ENCODE peak calls at places on chromosomes 13 and 19, in seven cellular contexts. Q is GM23248; N is dorsolateral prefrontal cortex; P is small intestine; J is CD8-positive, alpha-beta T cell; G is colonic mucosa; V is esophagus squamous epithelium. S is an unnamed sample.

GRCh38 chr13:98324105-98324504 is 147.0 kb upstream of the RNF113B start:
- DNase-seq in G (no peak), N (no peak), V (no peak), P (no peak), Q (peak; percentile 73), J (no peak), S (peak; percentile 53)

GRCh38 chr19:2039959-2040646 is 10.9 kb downstream of the MKNK2 start:
- DNase-seq in Q (no peak), V (no peak), J (no peak), P (no peak), N (no peak), G (no peak), S (no peak)

GRCh38 chr13:101655435-101655834 is 203.0 kb downstream of the ITGBL1 start:
- DNase-seq in G (no peak), N (no peak), V (no peak), J (no peak), Q (no peak), P (no peak), S (no peak)

GRCh38 chr13:50527612-50528509 is 315.6 kb downstream of the DLEU7 start:
- DNase-seq in P (no peak), Q (peak; percentile 25), G (no peak), V (no peak), N (no peak), J (no peak), S (no peak)

GRCh38 chr13:98576963-98577822 is at the start of gene STK24:
- DNase-seq in N (no peak), P (peak; percentile 84), Q (peak; percentile 88), J (peak; percentile 56), V (no peak), G (peak; percentile 72), S (peak; percentile 57)

GRCh38 chr13:106523566-106523965 is 11.9 kb downstream of the EFNB2 start:
- DNase-seq in V (no peak), Q (no peak), G (no peak), J (no peak), N (no peak), P (no peak), S (no peak)

GRCh38 chr13:112995395-112996091 is 26.5 kb downstream of the MCF2L start:
- DNase-seq in Q (no peak), P (peak; percentile 80), V (no peak), J (no peak), G (peak; percentile 86), N (no peak), S (no peak)

GRCh38 chr13:40920826-40921225 is 98.3 kb downstream of the ELF1 start:
- DNase-seq in G (no peak), P (no peak), Q (peak; percentile 63), N (no peak), J (no peak), V (no peak), S (no peak)

GRCh38 chr19:48611872-48612271 is 3.0 kb downstream of the FAM83E start:
- DNase-seq in G (no peak), V (no peak), N (no peak), J (no peak), Q (no peak), P (no peak), S (no peak)

GRCh38 chr13:71879129-71879535 is 12.1 kb upstream of the DACH1 start:
- DNase-seq in P (peak; percentile 75), Q (peak; percentile 11), N (no peak), J (no peak), G (no peak), V (no peak), S (peak; percentile 21)

GRCh38 chr13:74575729-74576125 is 441.5 kb upstream of the KLF12 start:
- DNase-seq in Q (peak; percentile 73), P (peak; percentile 3), J (peak; percentile 36), V (no peak), N (peak; percentile 80), G (peak; percentile 34), S (peak; percentile 59)

GRCh38 chr13:114021464-114022308 is 47.8 kb upstream of the C13orf46 start:
- DNase-seq in P (no peak), N (no peak), V (no peak), J (no peak), G (no peak), Q (no peak), S (no peak)

GRCh38 chr19:2027361-2027760 is 11.8 kb upstream of the BTBD2 start:
- DNase-seq in Q (peak; percentile 92), V (no peak), P (no peak), G (no peak), N (no peak), J (no peak), S (peak; percentile 23)

GRCh38 chr19:55259540-55260210 is 858 bp upstream of the PPP6R1 start:
- DNase-seq in P (no peak), Q (no peak), G (no peak), J (no peak), N (no peak), V (no peak), S (no peak)

GRCh38 chr13:45658586-45659235 is 43.2 kb upstream of the ERICH6B start:
- DNase-seq in Q (peak; percentile 94), P (no peak), J (no peak), G (no peak), V (no peak), N (no peak), S (peak; percentile 55)

GRCh38 chr13:113044431-113045114 is 61.0 kb upstream of the F7 start:
- DNase-seq in J (no peak), N (peak; percentile 93), G (no peak), V (no peak), P (no peak), Q (peak; percentile 69), S (no peak)

GRCh38 chr13:102877285-102877684 is 31.5 kb downstream of the ERCC5 start:
- DNase-seq in V (no peak), J (no peak), N (no peak), P (no peak), G (no peak), Q (peak; percentile 51), S (peak; percentile 77)

GRCh38 chr19:49687566-49688316 is 1.7 kb upstream of the ADM5 start:
- DNase-seq in G (no peak), P (no peak), V (no peak), J (no peak), N (no peak), Q (no peak), S (no peak)

GRCh38 chr13:50485979-50486935 is 357.2 kb downstream of the DLEU7 start:
- DNase-seq in V (no peak), Q (peak; percentile 68), P (no peak), J (no peak), G (no peak), N (no peak), S (peak; percentile 81)

GRCh38 chr13:77919351-77920294 is 992 bp upstream of the EDNRB start:
- DNase-seq in N (peak; percentile 38), P (no peak), G (peak; percentile 35), J (no peak), V (no peak), Q (peak; percentile 55), S (peak; percentile 14)

GRCh38 chr13:76586842-76587241 is 299.4 kb downstream of the KCTD12 start:
- DNase-seq in N (no peak), P (no peak), Q (no peak), V (no peak), J (no peak), G (no peak), S (no peak)

GRCh38 chr13:51585234-51585672 is 991 bp downstream of the WDFY2 start:
- DNase-seq in P (no peak), V (no peak), N (no peak), Q (peak; percentile 55), J (no peak), G (no peak), S (peak; percentile 16)

GRCh38 chr13:24274452-24274971 is 34.9 kb upstream of the C1QTNF9 start:
- DNase-seq in N (no peak), P (no peak), V (no peak), G (no peak), J (peak; percentile 63), Q (no peak), S (no peak)

GRCh38 chr13:96172066-96172465 is 82.2 kb downstream of the HS6ST3 start:
- DNase-seq in Q (peak; percentile 3), P (no peak), G (no peak), J (no peak), N (no peak), V (no peak), S (no peak)

GRCh38 chr19:27652281-27652680 is 1560.7 kb downstream of the UQCRFS1 start:
- DNase-seq in G (no peak), P (no peak), N (no peak), V (no peak), J (no peak), Q (no peak), S (no peak)

GRCh38 chr13:27101289-27101688 is 70.3 kb downstream of the USP12 start:
- DNase-seq in N (no peak), Q (no peak), J (no peak), P (no peak), G (no peak), V (no peak), S (no peak)
- H3K27ac ChIP-seq in N (no peak overlapping the region), Q (no peak overlapping the region), J (no peak overlapping the region), P (no peak overlapping the region), G (no peak overlapping the region), V (no peak overlapping the region), S (no peak overlapping the region)

GRCh38 chr19:3575949-3576673 is 3.4 kb downstream of the HMG20B start:
- DNase-seq in N (no peak), G (peak; percentile 49), J (no peak), V (no peak), Q (no peak), P (no peak), S (no peak)
- H3K4me3 ChIP-seq in N (peak overlapping the region; percentile 49), G (peak overlapping the region; percentile 34), J (no peak overlapping the region), V (peak overlapping the region; percentile 18), Q (peak overlapping the region; percentile 52), P (peak overlapping the region; percentile 4), S (peak overlapping the region; percentile 24)

DNA sequence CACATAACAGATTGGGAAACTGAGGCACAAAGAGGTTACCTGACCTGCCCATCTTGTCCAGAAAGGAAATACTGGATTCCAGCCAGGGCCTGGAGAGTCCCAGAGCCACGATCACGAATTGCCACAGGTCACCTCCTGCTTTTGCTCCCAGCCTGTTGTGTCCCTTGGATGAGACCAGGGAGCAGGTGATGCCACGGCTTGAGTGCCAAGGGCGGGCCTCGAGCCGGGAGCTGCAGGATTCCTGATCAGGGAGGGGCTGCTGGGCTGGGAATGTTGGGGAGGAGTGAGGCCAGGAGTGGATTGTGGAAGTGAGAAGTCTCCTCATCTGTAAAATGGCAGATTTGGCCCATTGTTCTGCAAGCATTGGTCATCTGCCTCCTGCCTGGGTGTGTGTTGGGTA is 29.4 kb downstream of the DNM2 start:
- DNase-seq in N (no peak), V (no peak), G (peak; percentile 90), P (peak; percentile 95), Q (no peak), J (no peak), S (no peak)
- H3K27ac ChIP-seq in N (peak overlapping the region; percentile 96), V (peak overlapping the region; percentile 29), G (peak overlapping the region; percentile 95), P (peak overlapping the region; percentile 93), Q (no peak overlapping the region), J (no peak overlapping the region), S (no peak overlapping the region)

DNA sequence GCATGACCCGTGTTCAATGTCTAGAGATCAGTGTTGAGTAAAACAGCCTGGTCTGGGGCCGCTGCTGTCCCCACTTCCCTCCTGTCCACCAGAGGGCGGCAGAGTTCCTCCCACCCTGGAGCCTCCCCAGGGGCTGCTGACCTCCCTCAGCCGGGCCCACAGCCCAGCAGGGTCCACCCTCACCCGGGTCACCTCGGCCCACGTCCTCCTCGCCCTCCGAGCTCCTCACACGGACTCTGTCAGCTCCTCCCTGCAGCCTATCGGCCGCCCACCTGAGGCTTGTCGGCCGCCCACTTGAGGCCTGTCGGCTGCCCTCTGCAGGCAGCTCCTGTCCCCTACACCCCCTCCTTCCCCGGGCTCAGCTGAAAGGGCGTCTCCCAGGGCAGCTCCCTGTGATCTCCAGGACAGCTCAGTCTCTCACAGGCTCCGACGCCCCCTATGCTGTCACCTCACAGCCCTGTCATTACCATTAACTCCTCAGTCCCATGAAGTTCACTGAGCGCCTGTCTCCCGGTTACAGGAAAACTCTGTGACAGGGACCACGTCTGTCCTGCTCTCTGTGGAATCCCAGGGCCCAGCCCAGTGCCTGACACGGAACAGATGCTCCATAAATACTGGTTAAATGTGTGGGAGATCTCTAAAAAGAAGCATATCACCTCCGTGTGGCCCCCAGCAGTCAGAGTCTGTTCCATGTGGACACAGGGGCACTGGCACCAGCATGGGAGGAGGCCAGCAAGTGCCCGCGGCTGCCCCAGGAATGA is 1.5 kb upstream of the CEACAM5 start:
- DNase-seq in V (no peak), Q (peak; percentile 50), P (peak; percentile 81), G (peak; percentile 87), N (no peak), J (peak; percentile 70), S (no peak)
- H3K4me3 ChIP-seq in V (peak overlapping the region; percentile 5), Q (no peak overlapping the region), P (peak overlapping the region; percentile 30), G (peak overlapping the region; percentile 33), N (no peak overlapping the region), J (peak overlapping the region; percentile 46), S (no peak overlapping the region)